ENCODE peak calls at places on chromosomes 5 and 9, in ten cellular contexts. U, X, M, B, G, D, K, A, H and J are unnamed samples.

GRCh38 chr5:63923914-63924313 is 38.3 kb downstream of the HTR1A start:
- DNase-seq in G (peak), X (no peak), D (no peak), K (no peak), U (no peak), H (no peak), A (no peak), M (no peak), B (no peak), J (no peak)

GRCh38 chr5:133249593-133249992 is 197.8 kb downstream of the HSPA4 start:
- DNase-seq in D (no peak), B (peak), K (no peak), M (no peak), A (no peak), X (no peak), H (peak), U (no peak), G (no peak), J (no peak)

GRCh38 chr5:67305913-67306710 is 109.5 kb upstream of the CD180 start:
- DNase-seq in M (no peak), B (no peak), X (no peak), U (no peak), D (no peak), K (no peak), H (no peak), G (no peak), A (no peak), J (no peak)

GRCh38 chr9:122121391-122121790 is 28.3 kb upstream of the TTLL11 start:
- DNase-seq in A (no peak), H (no peak), G (no peak), M (no peak), U (no peak), B (no peak), D (no peak), X (no peak), K (no peak), J (no peak)

GRCh38 chr5:111735829-111736228 is 21.2 kb downstream of the NREP start:
- DNase-seq in A (peak), X (peak), H (no peak), G (peak), M (peak), U (peak), B (no peak), D (no peak), K (peak), J (no peak)

GRCh38 chr9:97954550-97954989 is 16.6 kb upstream of the HEMGN start:
- DNase-seq in X (no peak), K (no peak), U (no peak), H (no peak), D (peak), B (no peak), M (no peak), A (peak), G (peak), J (peak)

GRCh38 chr5:136636001-136636400 is 270.7 kb upstream of the TRPC7 start:
- DNase-seq in M (no peak), B (no peak), U (no peak), A (no peak), K (no peak), X (no peak), H (no peak), G (no peak), D (no peak), J (no peak)

GRCh38 chr5:103721183-103721582 is 158.6 kb upstream of the NUDT12 start:
- DNase-seq in K (no peak), D (no peak), X (no peak), G (no peak), U (no peak), H (no peak), B (no peak), A (no peak), M (no peak), J (no peak)

GRCh38 chr9:29214162-29214520 is 1640.9 kb upstream of the C9orf72 start:
- DNase-seq in A (peak), D (peak), B (no peak), M (peak), H (no peak), X (no peak), G (no peak), K (no peak), U (no peak), J (peak)

DNA sequence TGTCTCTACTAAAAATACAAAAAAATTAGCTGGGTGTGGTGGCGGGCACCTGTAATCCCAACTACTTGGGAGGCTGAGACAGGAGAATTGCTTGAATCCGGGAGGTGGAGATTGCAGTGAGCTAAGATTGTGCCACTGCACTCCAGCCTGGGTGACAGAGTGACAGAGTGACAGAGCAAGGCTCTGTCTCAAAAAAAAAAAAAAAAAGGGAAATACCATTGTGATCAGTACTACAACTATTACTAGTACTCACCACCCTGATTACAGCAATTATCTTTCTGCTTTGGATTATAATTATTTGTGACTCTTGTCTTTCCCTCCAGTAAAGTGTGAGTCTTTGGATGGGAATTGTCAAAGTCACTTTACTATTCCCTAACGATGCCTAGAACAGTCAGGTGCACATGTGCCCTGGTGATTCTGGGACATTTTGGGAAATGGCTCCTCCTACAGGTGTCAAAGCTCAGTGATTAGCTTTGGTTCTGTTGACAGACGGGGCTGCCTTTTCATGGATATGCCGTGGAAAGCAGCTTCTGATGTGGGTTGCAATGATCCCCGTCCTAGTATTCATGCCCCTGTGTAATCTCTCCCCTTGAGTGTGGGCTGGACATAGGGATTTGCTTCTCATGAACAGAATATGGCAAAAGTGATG is 31.8 kb upstream of the FRRS1L start:
- DNase-seq in M (no peak), H (no peak), D (no peak), B (no peak), A (no peak), X (no peak), U (no peak), G (no peak), K (peak), J (no peak)
- TF ChIP-seq CTCF in M (no peak), H (no peak), D (no peak), B (no peak), A (peak), X (peak), U (no peak), G (no peak), K (no peak), J (no peak)

GRCh38 chr9:136665704-136666363 is 3.1 kb downstream of the EGFL7 start:
- DNase-seq in U (no peak), B (no peak), X (no peak), H (no peak), M (no peak), A (no peak), K (no peak), G (no peak), D (peak), J (peak)
- TF ChIP-seq CTCF in U (peak), B (no peak), X (no peak), H (no peak), M (no peak), A (no peak), K (no peak), G (no peak), D (no peak), J (no peak)

GRCh38 chr5:96253140-96253539 is 179.9 kb downstream of the PCSK1 start:
- DNase-seq in K (no peak), B (no peak), X (no peak), U (no peak), A (no peak), D (no peak), M (no peak), G (no peak), H (no peak), J (no peak)

GRCh38 chr5:96256795-96257470 is 176.1 kb downstream of the PCSK1 start:
- DNase-seq in G (peak), K (no peak), D (peak), M (peak), X (no peak), U (peak), H (no peak), B (no peak), A (no peak), J (peak)

GRCh38 chr5:96252596-96252995 is 180.5 kb downstream of the PCSK1 start:
- DNase-seq in G (no peak), D (no peak), H (no peak), B (no peak), K (no peak), M (no peak), A (no peak), U (no peak), X (no peak), J (no peak)

GRCh38 chr5:96257904-96258303 is 175.1 kb downstream of the PCSK1 start:
- DNase-seq in B (no peak), X (no peak), M (no peak), G (no peak), K (no peak), U (no peak), A (no peak), D (no peak), H (no peak), J (no peak)

GRCh38 chr5:96254980-96255681 is 177.9 kb downstream of the PCSK1 start:
- DNase-seq in B (no peak), D (no peak), U (no peak), A (no peak), G (no peak), X (peak), K (no peak), H (no peak), M (no peak), J (no peak)
- TF ChIP-seq CTCF in B (no peak), D (no peak), U (no peak), A (no peak), G (no peak), X (no peak), K (no peak), H (no peak), M (no peak), J (no peak)

DNA sequence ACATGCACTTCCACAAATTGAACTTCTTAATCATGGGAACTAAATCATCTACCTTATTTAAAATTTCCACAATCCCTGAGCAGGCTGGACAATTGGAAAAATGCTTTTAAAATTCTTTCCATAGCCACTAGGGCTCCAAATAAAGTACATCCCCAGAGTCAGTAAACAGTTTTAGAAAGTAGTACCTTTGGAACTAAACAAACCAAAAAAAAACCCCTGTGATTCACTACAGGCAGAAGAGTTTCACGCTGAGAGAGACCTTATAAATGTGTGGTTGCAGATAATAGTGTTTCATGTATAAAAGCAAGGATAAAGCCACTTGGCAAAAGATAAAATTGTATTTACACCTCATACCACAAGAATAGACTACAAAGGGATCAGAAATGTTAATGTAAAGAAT is 11.8 kb upstream of the HMGCR start:
- DNase-seq in X (no peak), A (no peak), U (no peak), G (no peak), M (no peak), K (no peak), B (no peak), H (no peak), D (no peak), J (no peak)
- TF ChIP-seq CTCF in X (peak), A (no peak), U (no peak), G (no peak), M (no peak), K (no peak), B (no peak), H (no peak), D (peak), J (no peak)

GRCh38 chr5:179404321-179405053 is 59.2 kb upstream of the ADAMTS2 start:
- DNase-seq in G (no peak), U (no peak), D (peak), K (peak), A (peak), M (no peak), H (no peak), B (no peak), X (no peak), J (no peak)
- TF ChIP-seq CTCF in G (no peak), U (peak), D (peak), K (no peak), A (no peak), M (peak), H (no peak), B (peak), X (peak), J (peak)